ENCODE peak calls at places on chromosomes 3 and 15, in five cellular contexts. G is H1, V is AG09319, W is psoas muscle, F is endothelial cell. P is an unnamed sample.

GRCh38 chr15:63677778-63678177 is 80.6 kb downstream of the FBXL22 start:
- DNase-seq in V (no peak), W (peak), G (no peak), F (no peak), P (peak)

GRCh38 chr3:12120374-12121140 is 38.2 kb downstream of the TIMP4 start:
- DNase-seq in F (no peak), V (no peak), G (no peak), W (no peak), P (no peak)

GRCh38 chr3:156772588-156773206 is 53.5 kb upstream of the LEKR1 start:
- DNase-seq in G (no peak), W (no peak), F (no peak), V (no peak), P (no peak)

GRCh38 chr3:69360690-69361089 is 25.2 kb downstream of the FRMD4B start:
- DNase-seq in V (no peak), G (no peak), F (no peak), W (no peak), P (no peak)

GRCh38 chr3:64505419-64505818 is 182.4 kb downstream of the ADAMTS9 start:
- DNase-seq in G (no peak), W (no peak), V (no peak), F (no peak), P (no peak)

GRCh38 chr3:171088984-171089754 is 62.6 kb upstream of the SLC2A2 start:
- DNase-seq in V (peak), G (no peak), W (no peak), F (no peak), P (no peak)

GRCh38 chr15:78087944-78088772 is 4.2 kb upstream of the SH2D7 start:
- DNase-seq in F (no peak), G (no peak), W (no peak), V (no peak), P (no peak)

GRCh38 chr3:161372321-161373260 is 1.3 kb upstream of the SPTSSB start:
- DNase-seq in V (no peak), W (peak), F (peak), G (peak), P (no peak)

GRCh38 chr3:81352867-81353266 is 408.6 kb downstream of the GBE1 start:
- DNase-seq in W (no peak), F (peak), G (no peak), V (no peak), P (no peak)

GRCh38 chr15:56774356-56774755 is 41.0 kb upstream of the ZNF280D start:
- DNase-seq in W (no peak), G (no peak), F (no peak), V (no peak), P (no peak)

GRCh38 chr3:46405301-46406079 is 1.4 kb downstream of the CCR5AS start:
- DNase-seq in G (no peak), W (no peak), F (no peak), V (no peak), P (no peak)

GRCh38 chr3:155078959-155079794 is 942 bp upstream of the MME start:
- DNase-seq in W (no peak), F (no peak), V (no peak), G (peak), P (no peak)

GRCh38 chr3:104316118-104316517 is 1050.6 kb upstream of the ALCAM start:
- DNase-seq in V (no peak), F (no peak), W (no peak), G (no peak), P (no peak)

GRCh38 chr15:101723874-101724674 is at the start of gene TARS3:
- DNase-seq in W (peak), F (peak), G (peak), V (peak), P (peak)
- TF ChIP-seq CTCF in W (no peak), F (no peak), G (peak), V (no peak), P (no peak)

GRCh38 chr3:168093790-168094189 is 1.9 kb downstream of the GOLIM4 start:
- DNase-seq in F (no peak), W (no peak), V (no peak), G (no peak), P (no peak)

GRCh38 chr3:168096210-168096795 is 579 bp upstream of the GOLIM4 start:
- DNase-seq in F (peak), G (no peak), W (peak), V (peak), P (no peak)

GRCh38 chr3:168095611-168096209 is at the start of gene GOLIM4:
- DNase-seq in W (peak), G (peak), F (peak), V (peak), P (peak)

GRCh38 chr3:168094580-168094876 is 1.2 kb downstream of the GOLIM4 start:
- DNase-seq in W (no peak), F (no peak), G (no peak), V (no peak), P (no peak)

DNA sequence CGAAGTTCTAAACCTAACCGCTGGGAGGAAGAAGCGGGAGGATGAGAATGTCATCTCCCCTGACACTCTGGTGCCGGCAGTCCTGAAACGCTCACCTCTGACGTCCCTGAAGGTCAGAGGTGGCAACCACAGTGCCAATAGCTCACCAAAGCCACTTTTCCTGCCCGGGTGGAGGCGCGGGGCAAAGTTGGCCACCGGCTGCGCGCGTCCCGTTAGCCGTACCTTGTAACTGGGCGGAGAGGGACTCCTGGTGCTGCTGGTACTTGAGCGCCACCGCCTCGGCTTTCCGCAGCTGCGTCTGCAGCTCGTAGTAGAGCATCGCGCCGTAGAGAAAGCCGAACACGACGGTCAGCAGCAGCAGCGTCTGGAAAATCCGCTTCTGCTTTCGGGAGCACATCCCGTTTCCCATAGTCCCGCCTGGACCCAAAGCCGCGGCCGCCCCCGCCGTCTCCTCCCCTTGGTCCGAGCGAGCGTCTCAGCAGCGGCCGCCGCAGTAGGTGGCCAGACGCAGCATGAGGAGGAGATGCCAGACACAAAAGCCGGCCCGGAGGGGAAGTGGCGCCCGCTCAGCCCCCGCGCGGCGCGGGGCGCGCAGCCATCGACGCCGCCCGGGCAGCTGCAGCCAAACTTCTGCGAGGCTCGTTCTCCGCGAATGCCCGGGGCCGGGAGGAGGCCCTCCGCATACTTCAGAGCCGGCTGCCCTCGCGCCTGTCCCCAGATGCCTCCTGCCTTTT is 680 bp downstream of the GOLIM4 start:
- DNase-seq in V (no peak), W (peak), G (peak), F (peak), P (peak)
- TF ChIP-seq CTCF in V (peak), W (peak), G (no peak), F (peak), P (no peak)

DNA sequence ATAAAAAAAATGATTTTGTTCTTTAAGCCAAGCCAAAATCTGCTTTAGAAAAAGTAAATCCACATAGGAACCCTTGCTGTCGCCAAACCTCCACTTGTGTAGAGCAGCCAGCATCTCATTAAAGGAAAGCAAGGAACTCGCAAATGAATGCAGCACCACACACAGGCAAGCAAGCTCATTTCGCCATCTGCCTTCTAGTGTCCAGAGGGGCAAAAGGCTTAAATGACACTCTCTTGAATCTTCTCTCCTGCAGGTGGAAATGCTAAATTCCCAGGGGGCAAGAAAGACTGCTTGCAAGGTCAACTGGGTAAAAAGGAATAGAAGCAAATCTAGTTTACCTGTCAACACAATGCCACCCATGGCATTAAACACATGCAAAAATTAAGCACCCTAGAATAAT is 2.4 kb downstream of the MB21D2 start:
- DNase-seq in V (no peak), W (no peak), G (no peak), F (peak), P (no peak)
- TF ChIP-seq CTCF in V (peak), W (no peak), G (peak), F (no peak), P (no peak)

GRCh38 chr3:158573714-158574113 is 2.7 kb downstream of the MLF1 start:
- DNase-seq in W (no peak), V (no peak), G (no peak), F (no peak), P (no peak)
- TF ChIP-seq CTCF in W (peak), V (no peak), G (peak), F (no peak), P (no peak)

DNA sequence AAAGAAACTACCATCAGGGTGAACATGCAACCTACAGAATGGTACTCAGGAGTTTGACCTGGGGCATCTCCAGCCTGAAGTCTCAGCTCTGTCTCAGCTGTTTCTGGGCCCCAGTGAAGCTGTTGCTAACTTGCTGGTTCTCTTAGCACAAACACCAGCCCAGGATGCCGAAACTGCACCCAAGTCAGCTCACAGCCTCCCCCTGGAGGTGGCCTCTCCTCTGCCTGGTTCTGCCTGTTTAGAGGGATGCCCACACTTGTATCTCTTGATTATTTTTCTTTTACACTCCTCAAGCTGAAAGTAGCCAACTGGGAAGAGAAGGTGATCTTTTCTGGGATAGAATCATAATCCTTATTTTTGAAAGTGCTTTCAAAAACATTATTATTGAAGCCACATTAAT is 289.0 kb upstream of the RASGRP1 start:
- DNase-seq in G (peak), F (peak), V (no peak), W (no peak), P (no peak)
- TF ChIP-seq CTCF in G (peak), F (no peak), V (peak), W (no peak), P (peak)

DNA sequence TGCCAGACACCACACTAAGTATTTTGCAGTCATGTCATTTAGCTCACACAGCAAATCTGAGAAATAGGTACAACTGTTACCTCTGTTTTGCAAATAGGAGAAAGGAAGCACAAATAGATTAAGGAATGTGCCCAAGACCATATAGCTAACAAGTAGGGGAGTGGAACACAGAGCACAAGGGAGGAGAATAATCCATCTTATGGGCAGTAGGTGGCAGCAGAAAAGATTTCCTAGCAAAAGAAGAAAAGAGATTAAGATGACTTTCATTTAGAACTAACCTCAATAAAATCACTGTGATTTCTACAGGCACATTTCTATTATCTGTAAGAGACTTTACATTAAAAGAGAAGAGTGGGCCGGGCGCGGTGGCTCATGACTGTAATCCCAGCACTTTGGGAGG is 49.1 kb downstream of the NR1I2 start:
- DNase-seq in F (no peak), G (no peak), V (no peak), W (no peak), P (no peak)
- TF ChIP-seq CTCF in F (no peak), G (peak), V (no peak), W (no peak), P (no peak)

GRCh38 chr3:25592510-25592968 is 72.2 kb downstream of the TOP2B start:
- DNase-seq in W (peak), F (no peak), G (no peak), V (peak), P (peak)
- TF ChIP-seq CTCF in W (peak), F (no peak), G (peak), V (peak), P (no peak)

P was measured in upper lobe of left lung.